ENCODE peak calls at places on chromosome 19, in five cellular contexts. T, C, H, R and Q are unnamed samples.

GRCh38 chr19:41575998-41576397 is at the start of gene CEACAM21:
- DNase-seq in R (no peak), H (peak; percentile 48), C (no peak), T (no peak), Q (no peak)

GRCh38 chr19:50496189-50497029 is 14.6 kb downstream of the JOSD2 start:
- DNase-seq in R (no peak), H (no peak), C (no peak), T (no peak), Q (no peak)

GRCh38 chr19:39823693-39824092 is 10.3 kb downstream of the DYRK1B start:
- DNase-seq in C (no peak), T (no peak), R (no peak), H (no peak), Q (no peak)

GRCh38 chr19:17659996-17660395 is 28.2 kb downstream of the UNC13A start:
- DNase-seq in C (no peak), H (no peak), T (no peak), R (no peak), Q (no peak)

GRCh38 chr19:3115916-3116602 is 19.8 kb upstream of the GNA15 start:
- DNase-seq in R (peak; percentile 28), H (no peak), C (no peak), T (no peak), Q (peak; percentile 22)

GRCh38 chr19:30228113-30228725 is 144.0 kb upstream of the ZNF536 start:
- DNase-seq in R (no peak), T (no peak), C (no peak), H (no peak), Q (no peak)

GRCh38 chr19:30968210-30968609 is 381.0 kb downstream of the TSHZ3 start:
- DNase-seq in H (peak; percentile 7), T (no peak), C (no peak), R (no peak), Q (peak; percentile 6)

GRCh38 chr19:29119582-29119981 is 93.4 kb downstream of the UQCRFS1 start:
- DNase-seq in C (no peak), H (no peak), R (no peak), T (no peak), Q (no peak)

GRCh38 chr19:19490247-19490968 is 24.9 kb downstream of the TSSK6 start:
- DNase-seq in T (peak; percentile 83), H (peak; percentile 68), R (peak; percentile 71), C (peak; percentile 51), Q (peak; percentile 65)

GRCh38 chr19:30214651-30215051 is 157.5 kb upstream of the ZNF536 start:
- DNase-seq in C (peak; percentile 1), R (no peak), T (peak; percentile 52), H (no peak), Q (peak; percentile 49)

GRCh38 chr19:4360641-4361151 is 17.3 kb downstream of the MPND start:
- DNase-seq in R (no peak), H (no peak), C (no peak), T (no peak), Q (no peak)

GRCh38 chr19:1472227-1473055 is 6.6 kb downstream of the C19orf25 start:
- DNase-seq in C (no peak), H (no peak), R (no peak), T (no peak), Q (no peak)
- H3K4me1 ChIP-seq in C (peaks cover 7% of the 10 kb centered on the region), H (peaks cover 14% of the 10 kb centered on the region), R (peaks cover 3% of the 10 kb centered on the region), T (peaks cover 18% of the 10 kb centered on the region), Q (peaks cover 2% of the 10 kb centered on the region)

GRCh38 chr19:15114153-15114540 is 6.9 kb downstream of the SYDE1 start:
- DNase-seq in H (no peak), R (peak; percentile 67), T (no peak), C (no peak), Q (no peak)
- H2AFZ ChIP-seq in H (no peak overlapping the region), R (no peak overlapping the region), T (no peak overlapping the region), C (no peak overlapping the region), Q (no peak overlapping the region)

GRCh38 chr19:47445937-47446402 is 25.7 kb downstream of the SLC8A2 start:
- DNase-seq in C (no peak), T (peak; percentile 25), R (no peak), H (no peak), Q (no peak)

GRCh38 chr19:47445527-47445926 is 26.2 kb downstream of the SLC8A2 start:
- DNase-seq in T (no peak), R (no peak), H (no peak), C (no peak), Q (no peak)

GRCh38 chr19:47448360-47448727 is 23.3 kb downstream of the SLC8A2 start:
- DNase-seq in T (no peak), C (no peak), H (no peak), R (no peak), Q (no peak)

GRCh38 chr19:47446534-47447469 is 24.9 kb downstream of the SLC8A2 start:
- DNase-seq in T (peak; percentile 16), R (no peak), H (no peak), C (no peak), Q (no peak)

GRCh38 chr19:47447470-47448359 is 24.0 kb downstream of the SLC8A2 start:
- DNase-seq in T (peak; percentile 37), R (peak; percentile 15), H (no peak), C (no peak), Q (peak; percentile 35)
- TF ChIP-seq EZH2 in T (no peak), R (no peak), H (no peak), C (no peak), Q (no peak)

DNA sequence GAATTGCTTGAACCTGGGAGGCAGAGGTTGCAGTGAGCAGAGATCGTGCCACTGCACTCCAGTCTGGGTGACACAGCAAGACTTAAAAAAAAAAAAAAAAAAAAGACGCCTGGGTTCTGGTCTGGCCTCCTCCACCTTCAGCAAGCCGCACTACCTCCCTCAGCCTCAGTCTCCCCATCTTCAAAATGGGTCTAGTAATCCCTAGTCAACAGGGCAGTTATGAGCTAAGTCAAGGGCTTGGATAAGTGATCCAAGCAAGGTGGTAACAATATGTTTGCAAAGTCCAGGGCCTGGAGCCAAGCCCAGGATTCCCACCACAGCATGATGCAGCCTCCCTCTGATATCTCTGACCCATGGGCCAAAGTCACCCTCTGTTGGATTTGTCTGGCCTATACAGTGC is 4.4 kb downstream of the KDELR1 start:
- DNase-seq in T (no peak), R (no peak), H (no peak), C (no peak), Q (no peak)
- H3K4me1 ChIP-seq in T (no peaks in the 10 kb centered on the region), R (no peaks in the 10 kb centered on the region), H (peaks cover 48% of the 10 kb centered on the region), C (peaks cover 5% of the 10 kb centered on the region), Q (no peaks in the 10 kb centered on the region)

GRCh38 chr19:12983091-12983490 is 12.2 kb upstream of the NFIX start:
- DNase-seq in H (no peak), R (no peak), C (no peak), T (no peak), Q (no peak)
- H2AFZ ChIP-seq in H (peak overlapping the region; percentile 17), R (peak overlapping the region; percentile 36), C (no peak overlapping the region), T (peak overlapping the region; percentile 79), Q (no peak overlapping the region)

DNA sequence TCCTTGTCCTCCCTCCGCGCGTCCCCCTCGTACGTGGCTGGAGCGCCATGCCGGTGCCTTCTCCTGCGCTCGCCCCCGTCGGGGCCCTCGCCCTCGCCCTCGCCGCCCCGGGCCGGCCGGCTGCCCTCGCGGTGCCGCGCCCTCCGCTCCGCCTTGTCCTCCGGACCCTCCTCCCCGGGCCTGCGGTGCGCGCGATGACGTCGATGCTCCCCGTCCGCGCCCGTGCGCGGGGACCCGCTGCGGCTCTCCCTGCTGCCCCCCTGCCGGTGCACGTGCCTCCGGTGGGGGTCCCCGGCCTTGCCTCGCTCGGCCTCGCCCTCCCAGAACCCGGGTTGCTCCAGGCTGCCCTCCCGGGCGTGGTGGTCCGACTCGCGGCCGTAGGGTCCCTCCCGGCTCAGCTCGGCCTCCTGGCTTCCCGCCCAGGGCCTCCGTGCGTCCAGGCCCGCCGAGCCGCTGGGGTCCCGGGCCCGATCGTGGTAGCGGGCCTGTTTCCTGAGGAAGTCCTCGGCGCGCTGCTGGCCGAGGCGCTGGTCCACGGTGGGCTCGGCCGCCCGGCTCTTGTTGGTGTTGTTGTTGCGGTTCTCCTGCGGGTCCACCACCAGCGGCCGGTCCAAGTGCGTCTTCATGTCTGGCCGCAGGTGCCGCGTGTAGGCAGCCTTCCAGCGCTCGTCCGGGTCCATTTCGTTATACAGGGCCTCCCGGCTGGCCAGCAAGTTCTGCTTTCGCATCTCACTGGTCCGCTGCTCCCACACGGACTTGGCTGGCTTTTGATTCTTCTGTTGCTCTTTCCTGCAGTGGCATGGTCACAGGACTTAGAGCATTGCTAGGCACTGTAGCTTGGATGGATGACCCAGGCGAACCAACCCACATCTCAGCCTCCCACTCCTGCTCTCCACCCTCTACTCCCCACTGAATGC is 148.6 kb downstream of the IER2 start:
- DNase-seq in R (no peak), T (no peak), C (no peak), H (no peak), Q (no peak)
- TF ChIP-seq EZH2 in R (no peak), T (no peak), C (no peak), H (no peak), Q (no peak)

DNA sequence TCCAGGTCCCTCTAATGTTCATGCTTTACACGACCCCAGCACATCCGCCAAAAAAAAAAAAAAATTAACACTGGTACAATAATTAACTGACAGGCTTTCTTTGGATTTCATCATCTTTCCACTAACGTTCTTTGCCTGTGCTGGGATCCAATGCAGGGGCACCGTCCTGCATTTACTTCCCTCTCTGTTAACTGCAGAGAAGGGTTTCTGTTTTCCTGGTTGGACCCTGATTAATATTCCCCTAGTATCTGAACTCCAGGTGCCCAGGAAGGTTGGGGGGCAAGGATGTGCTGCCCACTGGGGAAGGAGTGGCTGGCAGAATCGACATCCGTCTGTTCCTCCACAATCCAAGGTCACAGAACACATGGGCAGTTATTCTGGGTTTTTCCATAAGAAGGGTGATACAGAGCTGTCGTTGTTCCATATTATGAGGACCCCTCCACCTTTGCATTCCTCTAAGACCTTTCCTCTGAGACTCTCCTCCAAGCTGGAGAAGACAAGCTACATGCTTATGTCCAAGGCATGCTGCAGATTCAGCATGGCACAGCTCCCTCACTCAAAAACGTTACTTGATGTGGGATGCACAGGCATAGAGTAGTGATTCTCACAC is 4.5 kb upstream of the LAIR1 start:
- DNase-seq in R (no peak), C (no peak), H (no peak), T (no peak), Q (no peak)
- H3K4me1 ChIP-seq in R (no peaks in the 10 kb centered on the region), C (peaks cover 3% of the 10 kb centered on the region), H (peaks cover 16% of the 10 kb centered on the region), T (no peaks in the 10 kb centered on the region), Q (no peaks in the 10 kb centered on the region)